ENCODE peak calls at places on chromosomes 3 and 15, in seven cellular contexts. One of them, this sample, is unnamed.

GRCh38 chr3:151765685-151766084 is 32.0 kb downstream of the AADACL2 start:
- DNase-seq in heart right ventricle: no peak
- DNase-seq in RWPE1: no peak
- DNase-seq in OCI-LY7: no peak
- DNase-seq in progenitor cell of endocrine pancreas: no peak
- DNase-seq in colonic mucosa: no peak
- DNase-seq in CD8-positive, alpha-beta T cell: no peak
- DNase-seq in this sample: no peak

GRCh38 chr3:67458406-67458805 is 196.0 kb downstream of the SUCLG2 start:
- DNase-seq in RWPE1: no peak
- DNase-seq in heart right ventricle: no peak
- DNase-seq in colonic mucosa: no peak
- DNase-seq in CD8-positive, alpha-beta T cell: no peak
- DNase-seq in OCI-LY7: no peak
- DNase-seq in progenitor cell of endocrine pancreas: no peak
- DNase-seq in this sample: no peak

GRCh38 chr3:187739125-187739560 is 6.1 kb downstream of the BCL6 start:
- DNase-seq in progenitor cell of endocrine pancreas: no peak
- DNase-seq in heart right ventricle: no peak
- DNase-seq in RWPE1: peak
- DNase-seq in OCI-LY7: peak
- DNase-seq in CD8-positive, alpha-beta T cell: peak
- DNase-seq in colonic mucosa: peak
- DNase-seq in this sample: peak

GRCh38 chr15:61025746-61026256 is 203.3 kb downstream of the RORA start:
- DNase-seq in heart right ventricle: no peak
- DNase-seq in progenitor cell of endocrine pancreas: no peak
- DNase-seq in RWPE1: no peak
- DNase-seq in CD8-positive, alpha-beta T cell: no peak
- DNase-seq in colonic mucosa: no peak
- DNase-seq in OCI-LY7: no peak
- DNase-seq in this sample: no peak

GRCh38 chr15:65532738-65533051 is 2.4 kb downstream of the HACD3 start:
- DNase-seq in heart right ventricle: no peak
- DNase-seq in CD8-positive, alpha-beta T cell: no peak
- DNase-seq in RWPE1: peak
- DNase-seq in progenitor cell of endocrine pancreas: no peak
- DNase-seq in colonic mucosa: no peak
- DNase-seq in OCI-LY7: no peak
- DNase-seq in this sample: no peak

GRCh38 chr3:115768661-115769060 is 145.4 kb downstream of the GAP43 start:
- DNase-seq in progenitor cell of endocrine pancreas: no peak
- DNase-seq in RWPE1: no peak
- DNase-seq in CD8-positive, alpha-beta T cell: no peak
- DNase-seq in heart right ventricle: no peak
- DNase-seq in colonic mucosa: no peak
- DNase-seq in OCI-LY7: no peak
- DNase-seq in this sample: no peak

GRCh38 chr15:31398677-31399260 is 72.1 kb downstream of the KLF13 start:
- DNase-seq in progenitor cell of endocrine pancreas: no peak
- DNase-seq in OCI-LY7: no peak
- DNase-seq in RWPE1: no peak
- DNase-seq in heart right ventricle: no peak
- DNase-seq in colonic mucosa: peak
- DNase-seq in CD8-positive, alpha-beta T cell: no peak
- DNase-seq in this sample: no peak

GRCh38 chr15:34353627-34354026 is 10.5 kb downstream of the NUTM1 start:
- DNase-seq in heart right ventricle: no peak
- DNase-seq in progenitor cell of endocrine pancreas: no peak
- DNase-seq in RWPE1: no peak
- DNase-seq in OCI-LY7: no peak
- DNase-seq in CD8-positive, alpha-beta T cell: no peak
- DNase-seq in colonic mucosa: no peak
- DNase-seq in this sample: no peak

DNA sequence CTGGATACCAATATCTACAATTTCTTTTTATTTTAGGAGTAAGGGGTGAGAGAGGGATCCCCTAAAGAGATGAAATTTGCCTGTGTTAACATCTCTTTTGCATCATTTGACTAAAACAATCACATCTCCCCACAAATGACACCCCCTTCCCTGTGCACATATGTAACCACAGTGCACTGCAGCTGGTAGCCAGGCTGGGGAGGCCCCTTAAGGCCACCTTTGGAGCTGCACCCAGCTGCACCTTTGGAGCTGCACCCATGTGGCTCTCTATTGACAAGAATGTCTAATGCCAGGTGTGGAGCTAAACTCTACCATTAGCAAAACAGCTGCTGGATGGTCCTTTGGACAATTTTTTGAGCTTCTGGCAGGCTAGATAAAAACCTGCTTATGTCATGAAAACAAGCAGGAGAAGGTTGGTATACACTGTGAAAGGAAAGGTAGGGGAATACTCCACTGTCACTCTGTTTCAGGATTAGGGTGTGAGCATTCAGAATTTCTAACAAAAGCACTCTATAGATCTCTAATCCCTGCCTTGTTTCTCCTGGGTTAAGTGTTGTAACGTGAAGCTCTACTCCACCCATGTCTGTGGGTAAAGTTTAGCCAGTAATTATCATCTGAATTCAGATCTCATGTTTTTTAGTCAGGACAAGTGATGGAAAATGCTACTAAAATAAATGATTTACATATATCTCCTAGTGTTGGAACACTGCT is 52.1 kb downstream of the TFG start:
- DNase-seq in RWPE1: peak
- DNase-seq in progenitor cell of endocrine pancreas: no peak
- DNase-seq in heart right ventricle: no peak
- DNase-seq in OCI-LY7: peak
- DNase-seq in CD8-positive, alpha-beta T cell: no peak
- DNase-seq in colonic mucosa: no peak
- DNase-seq in this sample: no peak
- TF ChIP-seq CTCF in RWPE1: no peak
- TF ChIP-seq CTCF in progenitor cell of endocrine pancreas: peak
- TF ChIP-seq CTCF in heart right ventricle: no peak
- TF ChIP-seq CTCF in OCI-LY7: peak
- TF ChIP-seq CTCF in CD8-positive, alpha-beta T cell: no peak
- TF ChIP-seq CTCF in colonic mucosa: no peak
- TF ChIP-seq CTCF in this sample: no peak

DNA sequence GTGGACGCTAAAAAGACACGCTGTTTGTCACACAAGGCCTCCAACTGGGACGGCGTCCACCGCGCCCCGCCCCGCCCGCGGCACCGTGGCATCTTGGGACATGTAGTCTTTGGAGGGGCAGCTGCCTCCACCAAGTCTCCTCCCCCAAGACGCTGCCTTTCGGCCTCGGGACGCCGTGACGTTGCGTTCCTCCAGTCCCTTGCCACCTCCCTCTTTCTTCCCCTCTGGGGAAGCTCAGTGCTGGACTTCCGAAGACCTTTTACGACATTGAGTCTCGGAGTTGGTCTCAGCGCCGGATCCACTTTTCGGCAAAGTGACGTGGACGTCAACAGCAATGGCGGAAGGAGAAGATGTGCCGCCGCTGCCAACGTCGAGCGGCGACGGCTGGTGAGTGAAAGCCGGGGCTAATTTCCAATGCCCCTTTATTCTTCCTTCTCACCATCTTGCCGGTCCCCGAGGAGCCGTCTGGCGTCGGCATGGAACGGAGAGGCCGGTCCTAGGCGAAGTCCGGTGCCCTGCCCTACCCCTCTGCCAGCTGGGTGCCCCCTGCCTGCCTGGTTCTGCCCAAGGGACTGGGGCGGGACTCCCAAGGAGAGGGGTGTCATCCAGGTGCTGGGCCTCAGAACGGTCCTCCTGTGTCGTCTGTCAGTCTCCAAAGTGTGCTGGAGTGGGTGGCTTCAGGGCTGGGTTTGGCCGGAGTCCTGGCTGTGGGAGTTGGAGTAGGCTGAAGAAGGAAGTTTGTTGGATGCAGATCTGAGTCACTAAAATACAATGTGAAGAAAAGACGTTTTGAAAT is at the start of gene TBC1D23:
- DNase-seq in CD8-positive, alpha-beta T cell: peak
- DNase-seq in OCI-LY7: peak
- DNase-seq in progenitor cell of endocrine pancreas: peak
- DNase-seq in heart right ventricle: peak
- DNase-seq in colonic mucosa: peak
- DNase-seq in RWPE1: peak
- DNase-seq in this sample: peak
- TF ChIP-seq CTCF in CD8-positive, alpha-beta T cell: no peak
- TF ChIP-seq CTCF in OCI-LY7: no peak
- TF ChIP-seq CTCF in progenitor cell of endocrine pancreas: no peak
- TF ChIP-seq CTCF in heart right ventricle: peak
- TF ChIP-seq CTCF in colonic mucosa: no peak
- TF ChIP-seq CTCF in RWPE1: no peak
- TF ChIP-seq CTCF in this sample: no peak

DNA sequence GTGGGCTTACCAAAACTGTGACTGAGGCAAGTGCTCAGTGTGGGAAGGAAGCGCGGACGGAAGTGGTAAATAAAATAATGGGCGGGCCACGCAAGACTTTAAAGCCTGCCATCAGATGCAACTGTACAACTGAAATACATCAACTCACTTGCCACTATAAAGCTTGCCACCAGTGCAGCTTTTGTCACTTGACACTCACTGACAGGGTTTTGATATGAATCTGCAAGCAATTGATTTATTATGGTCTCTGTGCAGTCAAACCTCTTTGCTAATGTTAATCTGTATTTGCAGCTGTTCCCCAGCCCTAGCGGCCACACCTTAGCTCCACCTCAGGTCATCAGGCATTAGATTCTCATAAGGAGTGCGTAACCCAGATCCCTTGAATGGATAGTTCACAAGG is 2.3 kb upstream of the GFM1 start:
- DNase-seq in CD8-positive, alpha-beta T cell: no peak
- DNase-seq in colonic mucosa: no peak
- DNase-seq in RWPE1: no peak
- DNase-seq in progenitor cell of endocrine pancreas: no peak
- DNase-seq in OCI-LY7: no peak
- DNase-seq in heart right ventricle: no peak
- DNase-seq in this sample: no peak
- TF ChIP-seq CTCF in CD8-positive, alpha-beta T cell: no peak
- TF ChIP-seq CTCF in colonic mucosa: no peak
- TF ChIP-seq CTCF in RWPE1: no peak
- TF ChIP-seq CTCF in progenitor cell of endocrine pancreas: no peak
- TF ChIP-seq CTCF in OCI-LY7: no peak
- TF ChIP-seq CTCF in heart right ventricle: no peak
- TF ChIP-seq CTCF in this sample: no peak

DNA sequence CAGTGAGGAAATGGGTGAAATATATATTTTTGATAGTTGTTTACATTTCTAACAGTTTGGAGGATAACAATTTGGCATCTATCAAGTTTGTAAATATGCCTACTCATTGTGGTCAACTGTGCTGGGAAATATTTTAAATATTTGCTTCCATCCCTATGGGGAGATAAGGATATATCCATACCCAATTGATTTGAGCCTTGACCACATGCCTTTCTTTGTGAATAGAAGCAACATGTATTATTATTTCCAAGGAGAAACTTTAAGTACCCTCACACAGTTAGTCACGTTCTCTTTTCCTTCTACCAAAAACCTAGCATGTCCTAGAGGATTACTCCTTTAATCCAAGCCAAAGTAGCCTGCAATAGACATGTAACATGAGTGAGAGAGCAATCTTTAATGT is 245.4 kb upstream of the CBLB start:
- DNase-seq in colonic mucosa: no peak
- DNase-seq in heart right ventricle: no peak
- DNase-seq in OCI-LY7: no peak
- DNase-seq in progenitor cell of endocrine pancreas: no peak
- DNase-seq in CD8-positive, alpha-beta T cell: no peak
- DNase-seq in RWPE1: no peak
- DNase-seq in this sample: no peak
- TF ChIP-seq CTCF in colonic mucosa: no peak
- TF ChIP-seq CTCF in heart right ventricle: no peak
- TF ChIP-seq CTCF in OCI-LY7: no peak
- TF ChIP-seq CTCF in progenitor cell of endocrine pancreas: no peak
- TF ChIP-seq CTCF in CD8-positive, alpha-beta T cell: no peak
- TF ChIP-seq CTCF in RWPE1: no peak
- TF ChIP-seq CTCF in this sample: no peak

GRCh38 chr15:78004919-78005634 is 72.4 kb downstream of the TBC1D2B start:
- DNase-seq in OCI-LY7: no peak
- DNase-seq in progenitor cell of endocrine pancreas: no peak
- DNase-seq in CD8-positive, alpha-beta T cell: no peak
- DNase-seq in colonic mucosa: peak
- DNase-seq in heart right ventricle: peak
- DNase-seq in RWPE1: no peak
- DNase-seq in this sample: no peak
- TF ChIP-seq CTCF in OCI-LY7: no peak
- TF ChIP-seq CTCF in progenitor cell of endocrine pancreas: no peak
- TF ChIP-seq CTCF in CD8-positive, alpha-beta T cell: no peak
- TF ChIP-seq CTCF in colonic mucosa: no peak
- TF ChIP-seq CTCF in heart right ventricle: peak
- TF ChIP-seq CTCF in RWPE1: no peak
- TF ChIP-seq CTCF in this sample: no peak

DNA sequence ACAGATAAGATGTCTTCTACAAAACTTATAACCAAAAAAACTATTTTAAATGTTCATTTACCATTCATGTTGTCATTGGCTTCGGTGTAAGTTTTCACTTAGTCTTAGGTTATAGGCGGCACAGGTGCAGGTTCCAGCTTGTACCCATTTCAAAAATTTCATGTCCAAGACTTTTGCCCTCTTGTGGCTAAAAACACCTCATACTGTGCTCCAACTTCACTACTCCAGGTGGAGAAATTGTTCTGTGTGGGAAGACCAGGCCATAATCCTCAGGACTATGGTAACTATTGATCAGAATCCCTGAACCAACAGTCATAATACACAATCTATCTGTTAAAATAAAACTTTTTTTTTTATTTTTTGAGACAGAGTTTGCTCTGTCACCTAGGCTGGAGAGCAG is 95.2 kb upstream of the ATP11B start:
- DNase-seq in CD8-positive, alpha-beta T cell: no peak
- DNase-seq in colonic mucosa: no peak
- DNase-seq in RWPE1: no peak
- DNase-seq in progenitor cell of endocrine pancreas: no peak
- DNase-seq in OCI-LY7: no peak
- DNase-seq in heart right ventricle: no peak
- DNase-seq in this sample: no peak
- TF ChIP-seq CTCF in CD8-positive, alpha-beta T cell: no peak
- TF ChIP-seq CTCF in colonic mucosa: no peak
- TF ChIP-seq CTCF in RWPE1: no peak
- TF ChIP-seq CTCF in progenitor cell of endocrine pancreas: peak
- TF ChIP-seq CTCF in OCI-LY7: no peak
- TF ChIP-seq CTCF in heart right ventricle: no peak
- TF ChIP-seq CTCF in this sample: no peak

GRCh38 chr15:40163657-40164416 is 3.0 kb downstream of the BUB1B start:
- DNase-seq in progenitor cell of endocrine pancreas: no peak
- DNase-seq in CD8-positive, alpha-beta T cell: no peak
- DNase-seq in RWPE1: no peak
- DNase-seq in heart right ventricle: no peak
- DNase-seq in colonic mucosa: no peak
- DNase-seq in OCI-LY7: no peak
- DNase-seq in this sample: no peak
- TF ChIP-seq CTCF in progenitor cell of endocrine pancreas: no peak
- TF ChIP-seq CTCF in CD8-positive, alpha-beta T cell: no peak
- TF ChIP-seq CTCF in RWPE1: no peak
- TF ChIP-seq CTCF in heart right ventricle: no peak
- TF ChIP-seq CTCF in colonic mucosa: no peak
- TF ChIP-seq CTCF in OCI-LY7: no peak
- TF ChIP-seq CTCF in this sample: no peak